ENCODE peak calls at places on chromosomes 7 and 10, in five cellular contexts. I, P, G, U and J are unnamed samples.

GRCh38 chr10:48242160-48242904 is 32.2 kb downstream of the FRMPD2 start:
- DNase-seq in I (no peak), P (no peak), G (peak), U (no peak), J (no peak)

GRCh38 chr7:66865290-66865864 is 55.6 kb upstream of the TMEM248 start:
- DNase-seq in I (no peak), P (no peak), G (no peak), U (no peak), J (no peak)

GRCh38 chr10:113844091-113844490 is 9.8 kb downstream of the DCLRE1A start:
- DNase-seq in I (no peak), P (no peak), G (no peak), U (no peak), J (no peak)

GRCh38 chr10:102230264-102230860 is 4.3 kb downstream of the ELOVL3 start:
- DNase-seq in I (no peak), P (peak), G (peak), U (no peak), J (peak)

GRCh38 chr7:158957921-158958471 is 101.6 kb downstream of the DYNC2I1 start:
- DNase-seq in I (no peak), P (no peak), G (peak), U (no peak), J (no peak)

GRCh38 chr7:20404371-20404770 is 73.7 kb downstream of the ITGB8 start:
- DNase-seq in I (no peak), P (no peak), G (no peak), U (no peak), J (no peak)

GRCh38 chr7:103833401-103833800 is 156.1 kb downstream of the RELN start:
- DNase-seq in I (no peak), P (no peak), G (no peak), U (no peak), J (no peak)

GRCh38 chr7:66669088-66669487 is 40.4 kb downstream of the KCTD7 start:
- DNase-seq in I (no peak), P (no peak), G (no peak), U (peak), J (no peak)

GRCh38 chr10:14758994-14759664 is 15.6 kb downstream of the FAM107B start:
- DNase-seq in I (no peak), P (no peak), G (no peak), U (no peak), J (no peak)

GRCh38 chr10:5498791-5499492 is 428 bp downstream of the CALML5 start:
- DNase-seq in I (no peak), P (no peak), G (no peak), U (no peak), J (no peak)

GRCh38 chr7:10860516-10860915 is 113.2 kb upstream of the PHF14 start:
- DNase-seq in I (no peak), P (no peak), G (no peak), U (no peak), J (peak)

GRCh38 chr10:98285416-98285815 is 17.4 kb upstream of the LOXL4 start:
- DNase-seq in I (no peak), P (no peak), G (no peak), U (no peak), J (no peak)

GRCh38 chr7:18345641-18346234 is 149.8 kb upstream of the HDAC9 start:
- DNase-seq in I (no peak), P (peak), G (peak), U (peak), J (peak)

GRCh38 chr7:46157931-46158330 is 236.9 kb upstream of the IGFBP3 start:
- DNase-seq in I (no peak), P (no peak), G (no peak), U (no peak), J (no peak)

DNA sequence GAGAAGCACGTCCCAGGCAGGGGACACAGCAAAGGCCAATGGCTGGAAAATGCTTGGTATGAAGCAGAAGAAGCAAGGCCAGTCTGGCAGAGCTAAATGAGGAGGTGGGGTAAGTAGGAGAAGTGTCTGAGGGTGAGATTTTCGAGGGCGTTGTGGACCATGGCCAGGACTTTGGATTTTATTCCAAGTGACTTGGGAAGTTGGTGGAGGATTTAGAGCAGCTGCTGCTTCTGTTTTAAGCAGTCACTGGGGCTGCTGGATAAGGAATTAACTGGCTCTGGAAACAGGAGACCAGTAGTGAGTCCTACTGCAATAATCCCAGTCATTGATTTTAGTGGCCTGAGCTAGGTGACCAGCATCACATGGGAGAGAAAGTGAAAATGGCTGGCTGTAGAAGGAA is 67.6 kb upstream of the GSDME start:
- DNase-seq in I (no peak), P (no peak), G (no peak), U (no peak), J (no peak)
- TF ChIP-seq SUZ12 in I (no peak), P (no peak), G (no peak), U (no peak), J (no peak)

GRCh38 chr10:133100706-133101463 is 13.2 kb downstream of the ADGRA1 start:
- DNase-seq in I (no peak), P (peak), G (peak), U (no peak), J (peak)
- TF ChIP-seq SUZ12 in I (no peak), P (no peak), G (no peak), U (no peak), J (no peak)

GRCh38 chr10:132372516-132373095 is 24.4 kb upstream of the PWWP2B start:
- DNase-seq in I (no peak), P (no peak), G (no peak), U (no peak), J (no peak)

GRCh38 chr10:132375116-132375794 is 21.7 kb upstream of the PWWP2B start:
- DNase-seq in I (no peak), P (no peak), G (no peak), U (no peak), J (no peak)

GRCh38 chr10:132373241-132373955 is 23.6 kb upstream of the PWWP2B start:
- DNase-seq in I (no peak), P (no peak), G (no peak), U (no peak), J (no peak)

GRCh38 chr10:132374612-132375011 is 22.4 kb upstream of the PWWP2B start:
- DNase-seq in I (no peak), P (no peak), G (no peak), U (no peak), J (no peak)

GRCh38 chr10:132374176-132374575 is 22.8 kb upstream of the PWWP2B start:
- DNase-seq in I (no peak), P (no peak), G (no peak), U (no peak), J (no peak)
- TF ChIP-seq SUZ12 in I (no peak), P (no peak), G (no peak), U (no peak), J (no peak)

GRCh38 chr7:897086-897485 is 20.7 kb downstream of the GET4 start:
- DNase-seq in I (no peak), P (no peak), G (no peak), U (no peak), J (no peak)

GRCh38 chr7:896346-897075 is 20.2 kb downstream of the GET4 start:
- DNase-seq in I (no peak), P (no peak), G (no peak), U (no peak), J (no peak)

GRCh38 chr7:898460-898854 is 22.1 kb downstream of the GET4 start:
- DNase-seq in I (no peak), P (no peak), G (no peak), U (no peak), J (no peak)

GRCh38 chr7:898855-899681 is 22.7 kb downstream of the GET4 start:
- DNase-seq in I (no peak), P (no peak), G (no peak), U (no peak), J (no peak)

DNA sequence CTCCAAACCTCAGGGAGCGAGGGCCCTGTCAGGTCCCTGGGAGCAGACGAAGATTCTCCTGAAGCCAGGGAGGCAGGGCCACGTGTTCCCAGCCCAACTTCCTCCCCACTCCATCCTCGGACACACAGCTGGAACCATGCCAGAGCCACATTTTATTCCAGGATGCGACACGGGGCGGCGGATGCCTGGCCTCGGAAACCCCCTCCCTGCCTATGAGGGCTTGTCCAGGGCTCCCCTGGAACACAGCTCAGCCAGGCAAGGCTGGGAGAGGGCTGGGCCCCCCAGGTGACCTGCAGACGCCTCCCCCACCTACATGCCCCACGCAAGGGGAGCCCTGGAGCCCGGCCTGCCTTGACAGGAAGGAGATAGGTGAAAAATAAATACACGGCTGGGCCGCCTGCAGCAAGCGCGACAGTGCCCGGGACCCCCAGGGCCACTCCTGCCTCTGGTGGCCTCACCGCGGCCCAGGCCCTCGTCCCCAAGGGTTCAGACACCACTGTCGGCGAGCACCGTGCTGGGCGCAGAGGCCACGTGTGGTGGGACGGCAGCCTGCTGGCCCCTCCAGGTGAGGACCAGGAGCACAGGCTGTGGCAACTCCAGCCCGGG is 21.5 kb downstream of the GET4 start:
- DNase-seq in I (no peak), P (no peak), G (no peak), U (no peak), J (no peak)
- TF ChIP-seq SUZ12 in I (no peak), P (no peak), G (no peak), U (no peak), J (no peak)